ENCODE peak calls at places on chromosomes 5 and 9, in seven cellular contexts. C is brain microvascular endothelial cell; O is CD4-positive, alpha-beta T cell; M is dorsolateral prefrontal cortex; R is naive thymus-derived CD8-positive, alpha-beta T cell; S is NCI-H2029 treated with DMSO at 0.1 percent for 48 hours; V is effector memory CD8-positive, alpha-beta T cell. P is an unnamed sample.

GRCh38 chr9:121670447-121670846 is 19.0 kb downstream of the DAB2IP start:
- DNase-seq in C (no peak), O (no peak), M (peak), R (no peak), S (no peak), V (no peak), P (no peak)

GRCh38 chr5:77718934-77719610 is 57.1 kb downstream of the TBCA start:
- DNase-seq in C (no peak), O (no peak), M (no peak), R (no peak), S (no peak), V (no peak), P (no peak)

GRCh38 chr5:1751864-1752822 is 47.5 kb downstream of the MRPL36 start:
- DNase-seq in C (no peak), O (no peak), M (no peak), R (no peak), S (no peak), V (no peak), P (no peak)

GRCh38 chr9:96505316-96505991 is 55.5 kb downstream of the HABP4 start:
- DNase-seq in C (no peak), O (no peak), M (no peak), R (no peak), S (no peak), V (no peak), P (no peak)

GRCh38 chr9:105877719-105878118 is 183.4 kb downstream of the TMEM38B start:
- DNase-seq in C (no peak), O (no peak), M (no peak), R (no peak), S (peak), V (no peak), P (no peak)

GRCh38 chr5:5295361-5295760 is 127.1 kb upstream of the ICE1 start:
- DNase-seq in C (no peak), O (no peak), M (peak), R (no peak), S (no peak), V (no peak), P (no peak)

GRCh38 chr5:151780348-151780747 is 8.6 kb downstream of the G3BP1 start:
- DNase-seq in C (no peak), O (no peak), M (no peak), R (no peak), S (no peak), V (no peak), P (no peak)

GRCh38 chr5:77957516-77957915 is 181.4 kb upstream of the TBCA start:
- DNase-seq in C (no peak), O (no peak), M (no peak), R (no peak), S (no peak), V (no peak), P (no peak)

GRCh38 chr9:133345596-133345995 is 2.3 kb downstream of the MED22 start:
- DNase-seq in C (no peak), O (no peak), M (no peak), R (no peak), S (no peak), V (no peak), P (no peak)

GRCh38 chr5:169875091-169875727 is 105.1 kb downstream of the INSYN2B start:
- DNase-seq in C (no peak), O (no peak), M (no peak), R (no peak), S (no peak), V (no peak), P (peak)

GRCh38 chr5:61023131-61023530 is 78.1 kb downstream of the NDUFAF2 start:
- DNase-seq in C (no peak), O (no peak), M (no peak), R (no peak), S (no peak), V (no peak), P (no peak)

GRCh38 chr9:133184971-133185370 is 21.3 kb upstream of the GBGT1 start:
- DNase-seq in C (peak), O (peak), M (no peak), R (no peak), S (peak), V (peak), P (peak)

GRCh38 chr5:176410486-176411180 is 5.7 kb downstream of the CLTB start:
- DNase-seq in C (no peak), O (no peak), M (no peak), R (no peak), S (no peak), V (no peak), P (no peak)

GRCh38 chr5:7795311-7795710 is 55.6 kb downstream of the CFAP90 start:
- DNase-seq in C (no peak), O (no peak), M (no peak), R (no peak), S (no peak), V (no peak), P (no peak)

GRCh38 chr9:3028535-3028934 is 184.6 kb upstream of the PUM3 start:
- DNase-seq in C (no peak), O (no peak), M (no peak), R (no peak), S (no peak), V (no peak), P (no peak)

GRCh38 chr5:132116072-132116471 is 42.5 kb downstream of the CSF2 start:
- DNase-seq in C (no peak), O (no peak), M (no peak), R (no peak), S (no peak), V (no peak), P (no peak)